ENCODE peak calls at places on chromosomes 1 and 21, in four cellular contexts. R, E, W and N are unnamed samples. For H3K4me1, the result is how much of the 10 kb centered on the place peaks cover.

GRCh38 chr1:12604114-12604874 is 13.7 kb downstream of the DHRS3 start:
- DNase-seq in E (no peak), W (peak), R (peak), N (peak)

GRCh38 chr1:85282424-85282823 is 6.0 kb upstream of the BCL10 start:
- DNase-seq in W (no peak), E (no peak), R (no peak), N (no peak)

GRCh38 chr1:161260346-161260745 is 1.8 kb downstream of the PCP4L1 start:
- DNase-seq in W (no peak), R (no peak), E (no peak), N (no peak)

GRCh38 chr1:58067082-58067481 is 479.4 kb downstream of the OMA1 start:
- DNase-seq in E (no peak), R (no peak), W (no peak), N (no peak)

GRCh38 chr21:42198949-42199348 is 20.0 kb upstream of the ABCG1 start:
- DNase-seq in E (no peak), W (no peak), R (peak), N (no peak)

GRCh38 chr1:46725736-46726108 is 6.8 kb upstream of the EFCAB14 start:
- DNase-seq in R (no peak), E (no peak), W (no peak), N (no peak)

GRCh38 chr21:33047231-33047630 is 21.5 kb downstream of the OLIG2 start:
- DNase-seq in E (no peak), W (no peak), R (peak), N (no peak)

GRCh38 chr1:50415235-50416149 is 7.8 kb downstream of the DMRTA2 start:
- DNase-seq in W (no peak), E (no peak), R (no peak), N (no peak)

GRCh38 chr1:158506369-158506987 is 34.5 kb downstream of the OR10R2 start:
- DNase-seq in R (peak), W (peak), E (peak), N (no peak)

GRCh38 chr1:209433649-209434031 is 149.9 kb upstream of the CAMK1G start:
- DNase-seq in W (no peak), E (no peak), R (no peak), N (no peak)

GRCh38 chr1:245791410-245792312 is 636.9 kb downstream of the KIF26B start:
- DNase-seq in R (no peak), E (no peak), W (peak), N (no peak)

GRCh38 chr1:155591770-155592169 is 18.2 kb upstream of the MSTO1 start:
- DNase-seq in W (peak), R (peak), E (no peak), N (no peak)

GRCh38 chr1:173122958-173123852 is 72.5 kb upstream of the TNFSF18 start:
- DNase-seq in R (peak), W (peak), E (peak), N (peak)

GRCh38 chr21:46349134-46349760 is 25.3 kb downstream of the PCNT start:
- DNase-seq in R (no peak), E (no peak), W (no peak), N (no peak)

GRCh38 chr1:78070758-78071157 is 25.0 kb downstream of the GIPC2 start:
- DNase-seq in W (no peak), R (peak), E (no peak), N (no peak)

GRCh38 chr1:117017062-117017461 is 15.5 kb downstream of the CD101 start:
- DNase-seq in W (no peak), E (no peak), R (no peak), N (no peak)

GRCh38 chr1:51636191-51636590 is 19.3 kb downstream of the OSBPL9 start:
- DNase-seq in W (no peak), R (no peak), E (no peak), N (no peak)

GRCh38 chr1:87572008-87572407 is 243.3 kb downstream of the LMO4 start:
- DNase-seq in R (no peak), W (no peak), E (no peak), N (no peak)

GRCh38 chr1:230148768-230149469 is 81.9 kb downstream of the GALNT2 start:
- DNase-seq in W (no peak), R (no peak), E (no peak), N (no peak)

GRCh38 chr1:94876362-94876761 is 50.5 kb downstream of the CNN3 start:
- DNase-seq in E (no peak), R (no peak), W (no peak), N (no peak)

GRCh38 chr1:111516008-111516535 is 12.6 kb upstream of the ADORA3 start:
- DNase-seq in R (peak), E (no peak), W (peak), N (no peak)
- H3K4me1 ChIP-seq in R (under half), E (half or more), W (under half), N (under half)

DNA sequence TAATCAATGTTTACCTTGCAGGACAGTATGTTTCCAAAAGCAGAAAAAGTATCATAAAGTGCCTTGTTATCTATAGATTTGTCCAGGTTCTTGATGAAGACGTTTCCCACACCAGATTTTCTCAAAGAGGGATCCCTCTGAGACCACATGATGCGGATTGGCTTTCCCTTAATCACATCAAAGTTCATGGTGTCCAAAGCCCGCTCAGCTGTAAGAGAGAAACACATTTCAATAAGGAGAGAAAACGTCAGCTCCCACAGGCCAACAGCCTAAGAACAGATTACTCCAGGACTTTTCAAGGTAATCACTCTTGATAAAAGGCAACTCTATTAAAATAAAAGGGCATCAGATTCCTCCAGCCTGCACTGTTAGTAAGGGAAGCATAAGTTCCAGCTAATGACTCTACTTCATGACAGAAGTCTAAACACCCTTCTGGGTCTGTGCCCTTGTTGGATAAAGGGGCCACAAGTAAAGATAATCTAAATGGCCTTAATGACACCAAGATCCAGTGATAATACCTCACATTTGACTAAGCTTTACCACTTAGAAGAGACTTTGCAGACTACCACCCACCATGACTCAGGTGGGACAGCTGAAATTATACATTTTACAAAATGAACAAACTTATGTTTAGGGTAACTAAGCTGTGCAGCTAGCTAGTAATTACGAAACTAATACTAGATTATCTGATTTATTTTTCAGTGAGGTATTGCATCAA is 4.1 kb downstream of the PABPC4 start:
- DNase-seq in W (no peak), E (no peak), R (peak), N (no peak)
- H3K4me3 ChIP-seq in W (no peak), E (no peak), R (no peak), N (no peak)

DNA sequence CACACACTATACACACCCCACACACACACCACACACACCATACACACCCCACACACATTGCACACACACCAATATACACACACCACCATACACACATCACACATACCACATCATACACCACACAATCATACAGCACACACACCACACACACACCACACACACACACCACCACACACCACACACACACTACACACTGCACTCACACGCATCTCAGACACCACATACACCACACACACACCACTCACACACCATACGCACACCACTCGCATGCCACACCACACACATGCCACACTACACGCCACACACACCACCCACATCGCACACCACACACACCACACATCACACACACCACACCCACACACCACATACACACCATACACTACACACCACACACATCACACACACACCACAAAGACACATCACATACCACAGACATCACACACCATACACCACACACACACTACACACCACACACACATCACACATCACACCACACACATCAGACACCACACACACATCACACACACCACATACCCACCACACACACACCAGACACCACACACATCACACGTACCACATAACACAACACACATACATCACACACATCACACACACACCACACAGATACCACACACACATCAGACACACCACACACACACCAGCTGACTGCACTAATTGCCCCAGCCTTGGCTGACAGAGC is 54.6 kb downstream of the HSF2BP start:
- DNase-seq in R (no peak), E (no peak), W (no peak), N (no peak)
- H3K4me1 ChIP-seq in R (under half), E (under half), W (under half), N (half or more)

GRCh38 chr21:36070999-36071398 is 1.2 kb downstream of the CBR1 start:
- DNase-seq in E (no peak), R (no peak), W (no peak), N (no peak)
- H3K4me3 ChIP-seq in E (peak), R (no peak), W (peak), N (no peak)

GRCh38 chr1:43867946-43868740 is 65.5 kb upstream of the ARTN start:
- DNase-seq in R (no peak), E (no peak), W (no peak), N (no peak)
- H3K4me1 ChIP-seq in R (under half), E (under half), W (under half), N (under half)

DNA sequence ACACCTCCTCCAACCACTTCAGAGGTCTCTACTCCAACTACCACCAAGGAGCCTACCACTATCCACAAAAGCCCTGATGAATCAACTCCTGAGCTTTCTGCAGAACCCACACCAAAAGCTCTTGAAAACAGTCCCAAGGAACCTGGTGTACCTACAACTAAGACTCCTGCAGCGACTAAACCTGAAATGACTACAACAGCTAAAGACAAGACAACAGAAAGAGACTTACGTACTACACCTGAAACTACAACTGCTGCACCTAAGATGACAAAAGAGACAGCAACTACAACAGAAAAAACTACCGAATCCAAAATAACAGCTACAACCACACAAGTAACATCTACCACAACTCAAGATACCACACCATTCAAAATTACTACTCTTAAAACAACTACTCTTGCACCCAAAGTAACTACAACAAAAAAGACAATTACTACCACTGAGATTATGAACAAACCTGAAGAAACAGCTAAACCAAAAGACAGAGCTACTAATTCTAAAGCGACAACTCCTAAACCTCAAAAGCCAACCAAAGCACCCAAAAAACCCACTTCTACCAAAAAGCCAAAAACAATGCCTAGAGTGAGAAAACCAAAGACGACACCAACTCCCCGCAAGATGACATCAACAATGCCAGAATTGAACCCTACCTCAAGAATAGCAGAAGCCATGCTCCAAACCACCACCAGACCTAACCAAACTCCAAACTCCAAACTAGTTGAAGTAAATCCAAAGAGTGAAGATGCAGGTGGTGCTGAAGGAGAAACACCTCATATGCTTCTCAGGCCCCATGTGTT is 66.6 kb downstream of the TPR start:
- DNase-seq in R (no peak), E (no peak), W (no peak), N (no peak)
- H3K4me3 ChIP-seq in R (no peak), E (no peak), W (no peak), N (no peak)

GRCh38 chr21:39976805-39977204 is 109.6 kb downstream of the PCP4 start:
- DNase-seq in E (no peak), R (peak), W (no peak), N (no peak)
- H3K4me1 ChIP-seq in E (under half), R (under half), W (under half), N (under half)